ENCODE peak calls at places on chromosomes 7 and 10, in four cellular contexts. Y is GM23338, J is neural progenitor cell, U is PC-3. B is an unnamed sample. For H3F3A, the result is how much of the 10 kb centered on the place peaks cover.

GRCh38 chr7:45259966-45260646 is 102.5 kb downstream of the RAMP3 start:
- DNase-seq in J (peak), Y (peak), U (peak), B (no peak)

GRCh38 chr10:113093188-113094113 is 143.4 kb downstream of the TCF7L2 start:
- DNase-seq in J (no peak), Y (no peak), U (peak), B (peak)

GRCh38 chr10:103153302-103153759 is 39.7 kb downstream of the NT5C2 start:
- DNase-seq in Y (peak), J (peak), U (no peak), B (no peak)

GRCh38 chr7:35891004-35891830 is 90.4 kb downstream of the SEPTIN7 start:
- DNase-seq in Y (no peak), J (no peak), U (peak), B (no peak)

GRCh38 chr10:63866075-63866746 is 345.0 kb downstream of the REEP3 start:
- DNase-seq in Y (peak), U (peak), J (peak), B (peak)

GRCh38 chr7:143979359-143979758 is 20.8 kb upstream of the OR6B1 start:
- DNase-seq in J (no peak), Y (no peak), U (peak), B (no peak)

GRCh38 chr7:138630059-138630610 is 71.0 kb downstream of the SVOPL start:
- DNase-seq in Y (no peak), U (no peak), J (no peak), B (no peak)

GRCh38 chr7:94452257-94452656 is 57.4 kb upstream of the CASD1 start:
- DNase-seq in Y (no peak), J (no peak), U (no peak), B (no peak)

GRCh38 chr7:155214328-155214986 is 83.2 kb upstream of the INSIG1 start:
- DNase-seq in U (peak), Y (no peak), J (no peak), B (peak)

GRCh38 chr10:34526186-34526585 is 288.9 kb downstream of the PARD3 start:
- DNase-seq in Y (no peak), J (no peak), U (peak), B (no peak)

GRCh38 chr10:124906551-124907001 is 35.3 kb upstream of the ZRANB1 start:
- DNase-seq in U (peak), J (no peak), Y (no peak), B (no peak)

GRCh38 chr7:110870926-110871325 is 220.0 kb upstream of the LRRN3 start:
- DNase-seq in U (no peak), J (peak), Y (peak), B (no peak)

DNA sequence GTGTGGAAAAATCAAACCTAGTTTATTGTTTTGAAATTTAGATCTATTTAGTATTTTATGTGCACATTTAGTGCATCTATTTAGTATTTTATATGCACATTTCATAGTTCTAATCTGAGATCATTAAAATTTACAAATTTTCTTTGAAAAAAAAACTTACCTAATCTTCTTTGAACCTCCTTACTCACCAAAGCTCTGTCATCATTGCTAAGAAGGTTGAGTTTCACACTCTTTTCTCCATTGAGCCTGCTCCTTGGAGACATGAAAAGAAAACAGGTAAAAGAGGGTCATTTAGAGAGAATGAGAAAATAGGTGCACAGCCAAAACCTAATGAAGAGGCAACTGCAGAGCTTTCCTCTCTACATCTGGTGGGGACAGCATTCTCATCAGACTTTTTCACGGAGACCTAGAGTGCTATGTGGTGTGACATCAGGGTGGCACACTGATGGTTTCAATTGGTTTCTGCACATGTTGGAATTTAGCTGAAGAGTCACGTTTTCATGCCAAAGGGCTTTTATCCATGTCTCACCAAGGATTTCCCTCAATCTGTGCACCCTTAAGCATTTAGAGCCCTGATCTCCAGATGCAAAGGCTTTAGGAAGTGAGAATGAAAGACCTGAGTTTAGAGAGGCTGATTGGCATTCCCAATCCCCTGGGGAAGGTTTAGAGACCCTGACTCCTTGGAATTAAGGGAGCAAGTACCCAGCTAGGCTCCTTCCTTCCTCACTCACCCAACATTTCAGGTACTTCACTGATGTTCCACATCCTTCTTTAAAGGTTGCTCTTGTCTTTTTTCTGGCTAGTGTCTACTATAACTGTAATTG is 89.2 kb upstream of the CAPZA2 start:
- DNase-seq in J (no peak), Y (peak), U (no peak), B (no peak)
- H3F3A ChIP-seq in J (under half), Y (under half), U (under half), B (half or more)

DNA sequence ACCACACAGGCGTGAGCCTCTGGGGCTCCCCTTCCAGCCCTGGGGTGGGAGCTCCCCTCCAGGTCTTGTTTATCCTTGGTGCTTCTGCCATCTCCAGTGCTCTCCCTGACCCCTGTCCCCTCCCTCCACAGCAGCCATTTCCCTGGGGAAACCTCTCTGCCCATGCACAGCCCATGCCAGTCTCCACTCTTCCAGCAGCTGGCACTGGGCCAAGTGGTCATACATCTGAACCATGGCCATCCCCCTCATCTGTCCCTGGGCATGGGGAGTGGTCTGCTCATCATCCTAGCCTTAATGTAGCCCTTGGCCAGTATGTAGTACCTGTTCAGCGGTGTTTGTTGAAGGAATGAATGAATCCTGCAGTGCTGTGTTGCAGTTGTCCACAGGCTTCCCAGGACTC is 172.4 kb upstream of the ZNF32 start:
- DNase-seq in U (no peak), Y (no peak), J (no peak), B (no peak)
- H2AFZ ChIP-seq in U (no peak), Y (no peak), J (no peak), B (no peak)

DNA sequence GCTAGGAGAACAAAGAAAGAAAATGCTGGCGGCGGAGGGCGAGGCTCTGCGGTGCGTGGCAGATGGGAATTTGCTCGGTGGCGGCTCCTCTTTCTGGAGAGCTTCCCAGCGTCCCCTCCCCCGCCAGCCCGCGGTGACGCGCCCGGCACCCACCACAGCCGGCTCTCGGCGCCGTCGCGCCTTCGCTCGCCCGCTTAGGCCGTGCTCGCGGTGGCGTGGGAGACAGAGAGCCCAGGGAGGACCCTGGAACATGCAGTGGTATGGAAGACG is 609 bp upstream of the CSGALNACT2 start:
- DNase-seq in U (peak), Y (peak), J (peak), B (no peak)
- H3F3A ChIP-seq in U (under half), Y (under half), J (under half), B (under half)

DNA sequence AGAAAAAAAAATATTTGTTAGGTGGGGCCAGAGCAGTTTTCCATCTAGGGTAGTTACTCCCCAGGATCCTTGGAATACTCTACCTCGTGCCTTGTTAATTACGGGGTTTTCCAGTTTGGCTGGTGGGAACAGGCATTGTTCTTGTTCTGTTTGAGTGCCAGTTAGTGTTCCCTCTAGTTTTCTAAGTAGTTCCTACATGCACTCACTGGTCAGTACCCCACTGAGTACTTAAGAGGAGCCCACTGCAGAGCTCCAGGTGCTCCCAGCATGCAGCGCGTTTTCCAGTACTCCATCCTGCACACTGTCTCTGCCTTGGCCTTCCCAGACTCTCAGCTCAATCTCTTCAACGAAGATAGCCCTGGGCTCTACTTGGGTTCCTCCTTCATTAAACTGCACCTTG is 58.0 kb downstream of the AHCYL2 start:
- DNase-seq in Y (peak), J (peak), U (no peak), B (no peak)
- H2AFZ ChIP-seq in Y (no peak), J (no peak), U (no peak), B (no peak)

DNA sequence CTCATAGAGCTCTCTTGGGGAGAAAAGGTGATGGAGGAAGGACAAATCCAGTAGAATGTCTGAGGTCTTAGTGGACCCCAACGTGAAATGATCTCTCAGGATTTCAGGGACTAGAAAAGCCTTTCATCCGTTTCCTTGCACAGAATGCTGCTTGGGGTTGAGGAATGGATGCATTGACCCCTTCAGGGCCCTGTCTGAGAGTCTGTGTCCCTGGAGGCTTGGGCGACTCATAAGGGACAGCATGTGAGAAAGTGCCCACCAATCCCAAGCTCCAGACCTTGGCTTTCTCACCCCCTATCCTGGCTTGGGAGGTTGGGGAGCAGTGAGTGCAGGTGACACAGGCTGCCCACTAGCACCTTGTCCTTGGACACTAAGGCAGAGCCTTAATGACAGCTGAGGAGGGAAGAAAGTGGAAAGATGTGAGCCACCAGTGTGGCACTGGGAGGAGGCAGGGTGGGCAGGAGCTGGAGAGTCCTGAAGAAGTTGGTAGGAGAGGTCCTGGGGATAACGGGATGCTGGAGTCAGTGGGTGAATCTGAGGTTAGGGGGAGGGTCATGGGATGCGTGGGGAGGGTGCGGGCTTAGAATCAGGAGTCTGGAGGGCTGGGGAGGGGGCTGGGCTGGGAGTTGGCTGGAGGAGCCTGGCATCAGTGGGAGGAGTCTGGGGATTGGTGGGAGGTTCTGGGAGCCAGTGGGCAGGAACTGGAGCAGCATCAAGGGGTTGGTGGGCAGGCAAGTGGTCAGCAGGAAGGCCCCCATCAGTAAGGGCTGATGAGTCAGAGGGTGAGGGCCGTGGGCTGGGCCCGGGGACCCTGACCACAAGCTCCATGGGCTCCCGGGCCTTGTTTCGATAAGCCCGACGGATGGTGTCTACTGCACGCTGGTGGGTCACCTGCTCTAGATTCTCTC is 8.6 kb downstream of the LZTS2 start:
- DNase-seq in U (no peak), Y (no peak), J (no peak), B (no peak)
- H3F3A ChIP-seq in U (under half), Y (under half), J (under half), B (under half)

GRCh38 chr10:52818019-52818418 is 45.4 kb upstream of the MBL2 start:
- DNase-seq in J (peak), U (peak), Y (peak), B (peak)
- H2AFZ ChIP-seq in J (no peak), U (no peak), Y (no peak), B (no peak)

GRCh38 chr10:515674-516073 is 173.8 kb downstream of the DIP2C start:
- DNase-seq in U (no peak), J (no peak), Y (no peak), B (no peak)
- H3F3A ChIP-seq in U (under half), J (under half), Y (under half), B (under half)

GRCh38 chr10:16952610-16953009 is 135.4 kb upstream of the RSU1 start:
- DNase-seq in Y (no peak), U (no peak), J (peak), B (no peak)

GRCh38 chr10:16950686-16951681 is 133.8 kb upstream of the RSU1 start:
- DNase-seq in Y (peak), J (peak), U (peak), B (no peak)

GRCh38 chr10:16949806-16950205 is 132.6 kb upstream of the RSU1 start:
- DNase-seq in Y (no peak), J (no peak), U (no peak), B (no peak)

GRCh38 chr10:16953270-16953669 is 136.0 kb upstream of the RSU1 start:
- DNase-seq in Y (no peak), J (no peak), U (no peak), B (no peak)

DNA sequence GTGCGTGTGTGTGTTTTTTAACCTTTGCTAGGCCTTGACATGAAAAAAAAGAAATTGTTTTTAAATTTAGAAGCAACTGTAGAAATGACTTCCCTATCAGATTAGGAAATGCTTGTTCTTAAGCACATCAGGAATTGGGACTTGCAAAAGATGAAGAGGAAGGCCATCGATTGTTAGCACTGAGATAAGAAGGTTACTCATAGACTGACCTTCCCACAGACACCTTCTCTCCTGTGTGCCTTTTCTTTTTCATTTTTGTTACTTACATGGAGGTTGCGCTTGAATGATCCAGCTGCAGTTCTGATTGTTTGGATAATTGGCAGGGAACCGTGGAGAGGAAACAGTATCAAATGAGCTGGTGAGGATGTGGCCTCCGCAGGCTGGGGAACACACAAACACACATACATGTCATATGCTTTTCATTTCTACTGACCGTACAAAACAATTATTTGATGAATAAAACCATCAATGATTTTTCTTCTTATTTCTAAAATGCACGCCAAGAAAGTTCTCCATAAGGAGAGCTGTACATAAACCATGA is 134.9 kb upstream of the RSU1 start:
- DNase-seq in Y (no peak), J (no peak), U (no peak), B (no peak)
- H2AFZ ChIP-seq in Y (peak), J (no peak), U (no peak), B (no peak)

GRCh38 chr10:110065269-110065668 is 57.5 kb downstream of the ADD3 start:
- DNase-seq in J (no peak), Y (no peak), U (no peak), B (no peak)
- H3F3A ChIP-seq in J (under half), Y (under half), U (under half), B (under half)

B was measured in PC-9.